ENCODE peak calls at places on chromosomes 12 and 14, in five cellular contexts. S is RPMI8226, W is fibroblast of villous mesenchyme, T is AG04450, V is bronchial epithelial cell. N is an unnamed sample.

GRCh38 chr12:59383426-59383822 is 212.4 kb upstream of the SLC16A7 start:
- DNase-seq in W (peak; percentile 75), T (peak; percentile 49), V (peak; percentile 77), S (no peak), N (no peak)

GRCh38 chr12:50087995-50088394 is 2.9 kb downstream of the SMARCD1 start:
- DNase-seq in W (no peak), V (peak; percentile 95), T (no peak), S (no peak), N (no peak)

GRCh38 chr12:6703631-6704030 is 3.0 kb upstream of the PIANP start:
- DNase-seq in V (no peak), W (no peak), T (no peak), S (peak; percentile 69), N (no peak)

GRCh38 chr14:50173891-50174290 is 57.5 kb downstream of the SOS2 start:
- DNase-seq in S (no peak), W (no peak), T (no peak), V (peak; percentile 13), N (no peak)

GRCh38 chr14:56816575-56817391 is 6.5 kb upstream of the OTX2 start:
- DNase-seq in T (no peak), V (no peak), W (no peak), S (no peak), N (no peak)

GRCh38 chr12:118120579-118121363 is 15.2 kb upstream of the PEBP1 start:
- DNase-seq in T (peak; percentile 44), W (peak; percentile 71), S (peak; percentile 76), V (peak; percentile 40), N (no peak)

GRCh38 chr12:80216890-80217559 is 117.7 kb downstream of the OTOGL start:
- DNase-seq in W (no peak), S (peak; percentile 72), V (no peak), T (no peak), N (peak; percentile 12)

GRCh38 chr12:5083955-5084849 is 40.5 kb downstream of the KCNA5 start:
- DNase-seq in T (no peak), V (peak; percentile 56), W (peak; percentile 56), S (peak; percentile 53), N (peak; percentile 24)

GRCh38 chr12:12952036-12952435 is at the start of gene GPRC5D:
- DNase-seq in W (no peak), T (no peak), V (no peak), S (peak; percentile 70), N (no peak)

GRCh38 chr12:10562306-10562933 is 51.0 kb downstream of the MAGOHB start:
- DNase-seq in S (peak; percentile 36), W (peak; percentile 64), T (no peak), V (peak; percentile 62), N (no peak)